ENCODE peak calls at places on chromosomes 11 and 22, in five cellular contexts. X is sigmoid colon, L is NCI-H774, K is progenitor cell of endocrine pancreas, F is AG09319. B is an unnamed sample.

GRCh38 chr11:71080239-71081097 is 171.9 kb downstream of the SHANK2 start:
- DNase-seq in X (peak), L (peak), K (peak), F (peak), B (no peak)

GRCh38 chr22:37749223-37749622 is 52.4 kb downstream of the TRIOBP start:
- DNase-seq in X (no peak), L (no peak), K (no peak), F (no peak), B (no peak)

GRCh38 chr11:75924966-75925784 is 110.2 kb downstream of the UVRAG start:
- DNase-seq in X (no peak), L (no peak), K (no peak), F (no peak), B (no peak)

GRCh38 chr11:60788401-60789110 is 3.4 kb downstream of the MS4A10 start:
- DNase-seq in X (no peak), L (no peak), K (no peak), F (no peak), B (no peak)

GRCh38 chr11:134643519-134644042 is 231.5 kb upstream of the B3GAT1 start:
- DNase-seq in X (peak), L (no peak), K (no peak), F (no peak), B (no peak)

GRCh38 chr11:114340311-114341131 is 44.3 kb downstream of the NNMT start:
- DNase-seq in X (peak), L (peak), K (no peak), F (peak), B (no peak)

GRCh38 chr22:41620646-41621098 is at the start of gene DESI1:
- DNase-seq in X (no peak), L (no peak), K (no peak), F (no peak), B (no peak)

GRCh38 chr11:118918128-118918685 is 7.5 kb downstream of the BCL9L start:
- DNase-seq in X (peak), L (peak), K (no peak), F (peak), B (peak)

GRCh38 chr22:24450600-24450999 is 23.2 kb downstream of the ADORA2A start:
- DNase-seq in X (no peak), L (no peak), K (no peak), F (no peak), B (peak)

GRCh38 chr22:44776535-44777363 is 24.4 kb downstream of the ARHGAP8 start:
- DNase-seq in X (no peak), L (no peak), K (no peak), F (no peak), B (no peak)

GRCh38 chr22:44391481-44392445 is 79.0 kb upstream of the SHISAL1 start:
- DNase-seq in X (peak), L (no peak), K (no peak), F (no peak), B (peak)

GRCh38 chr22:37176464-37177061 is 11.5 kb downstream of the C1QTNF6 start:
- DNase-seq in X (peak), L (no peak), K (no peak), F (no peak), B (peak)

GRCh38 chr11:6516865-6517264 is 19.8 kb downstream of the DNHD1 start:
- DNase-seq in X (no peak), L (no peak), K (no peak), F (no peak), B (no peak)

GRCh38 chr11:38498721-38499120 is 1900.7 kb upstream of the RAG2 start:
- DNase-seq in X (no peak), L (no peak), K (no peak), F (no peak), B (no peak)

GRCh38 chr22:49454726-49455125 is 372.9 kb downstream of the BRD1 start:
- DNase-seq in X (no peak), L (no peak), K (no peak), F (no peak), B (no peak)

GRCh38 chr22:29457730-29458129 is 19.3 kb downstream of the RFPL1 start:
- DNase-seq in X (no peak), L (peak), K (no peak), F (no peak), B (no peak)

B was measured in RWPE2.